ENCODE peak calls at places on chromosome 6, in six cellular contexts. E is OCI-LY7, W is putamen, U is germinal center, S is mesendoderm, F is retinal pigment epithelial cell. O is an unnamed sample.

GRCh38 chr6:20808984-20809383 is 274.7 kb downstream of the CDKAL1 start:
- DNase-seq in F (no peak), S (no peak), E (no peak), W (no peak), U (no peak), O (no peak)

GRCh38 chr6:169221264-169221663 is 32.4 kb downstream of the THBS2 start:
- DNase-seq in U (no peak), E (no peak), F (no peak), W (no peak), S (peak), O (no peak)

GRCh38 chr6:28462401-28462800 is 19.1 kb upstream of the ZSCAN23 start:
- DNase-seq in S (no peak), U (no peak), F (no peak), E (no peak), W (peak), O (no peak)

GRCh38 chr6:40907198-40907701 is 131.8 kb downstream of the UNC5CL start:
- DNase-seq in W (no peak), F (no peak), E (no peak), U (no peak), S (no peak), O (peak)

GRCh38 chr6:132675002-132675401 is 16.0 kb upstream of the TAAR1 start:
- DNase-seq in U (no peak), S (peak), F (no peak), E (no peak), W (no peak), O (no peak)

GRCh38 chr6:107132330-107132954 is 17.1 kb upstream of the BEND3 start:
- DNase-seq in U (peak), E (peak), S (no peak), F (no peak), W (no peak), O (no peak)

GRCh38 chr6:139597781-139598368 is 223.4 kb upstream of the CITED2 start:
- DNase-seq in W (peak), E (no peak), U (no peak), F (peak), S (no peak), O (no peak)

GRCh38 chr6:117783280-117783679 is 108.0 kb downstream of the NUS1 start:
- DNase-seq in U (no peak), E (no peak), F (no peak), W (peak), S (peak), O (no peak)

GRCh38 chr6:134640975-134641429 is 308.9 kb downstream of the ALDH8A1 start:
- DNase-seq in F (peak), U (peak), W (peak), E (peak), S (peak), O (peak)

GRCh38 chr6:127288705-127289104 is 22.0 kb downstream of the RNF146 start:
- DNase-seq in S (no peak), E (no peak), F (no peak), W (no peak), U (no peak), O (no peak)

GRCh38 chr6:5295612-5296011 is 34.3 kb downstream of the FARS2 start:
- DNase-seq in E (no peak), F (no peak), W (no peak), S (no peak), U (no peak), O (no peak)

GRCh38 chr6:138622967-138623366 is 123.7 kb upstream of the NHSL1 start:
- DNase-seq in U (no peak), F (no peak), W (no peak), E (no peak), S (no peak), O (no peak)

GRCh38 chr6:152380993-152381898 is 255.9 kb downstream of the SYNE1 start:
- DNase-seq in U (no peak), W (peak), F (peak), E (no peak), S (peak), O (peak)

GRCh38 chr6:21802611-21802899 is 209.0 kb downstream of the SOX4 start:
- DNase-seq in S (no peak), U (no peak), W (no peak), E (no peak), F (no peak), O (no peak)

GRCh38 chr6:44649365-44650025 is 262.0 kb downstream of the CDC5L start:
- DNase-seq in S (no peak), E (no peak), F (no peak), U (no peak), W (no peak), O (no peak)

GRCh38 chr6:108123516-108123929 is 42.3 kb upstream of the NR2E1 start:
- DNase-seq in U (no peak), S (peak), W (no peak), E (no peak), F (no peak), O (no peak)

GRCh38 chr6:30954631-30955366 is 14.0 kb downstream of the MUCL3 start:
- DNase-seq in W (no peak), S (peak), F (no peak), E (no peak), U (no peak), O (no peak)

GRCh38 chr6:42099340-42100028 is 42.9 kb downstream of the C6orf132 start:
- DNase-seq in W (peak), S (no peak), F (no peak), E (no peak), U (no peak), O (no peak)

GRCh38 chr6:12328701-12329100 is 38.5 kb downstream of the EDN1 start:
- DNase-seq in S (no peak), E (no peak), U (no peak), W (no peak), F (no peak), O (no peak)

GRCh38 chr6:168009331-168009730 is 11.9 kb downstream of the KIF25 start:
- DNase-seq in S (no peak), E (no peak), U (no peak), F (no peak), W (no peak), O (no peak)

GRCh38 chr6:166463363-166464067 is 80.8 kb upstream of the MPC1 start:
- DNase-seq in S (no peak), W (no peak), E (no peak), F (no peak), U (peak), O (no peak)

GRCh38 chr6:3545156-3545555 is 88.3 kb upstream of the SLC22A23 start:
- DNase-seq in W (no peak), E (no peak), F (no peak), S (no peak), U (no peak), O (no peak)

GRCh38 chr6:127120787-127121636 is 2.5 kb downstream of the RSPO3 start:
- DNase-seq in F (peak), U (peak), W (peak), E (peak), S (peak), O (no peak)

GRCh38 chr6:30260036-30260504 is 46.9 kb upstream of the TRIM26 start:
- DNase-seq in S (peak), U (peak), F (no peak), W (no peak), E (no peak), O (no peak)

GRCh38 chr6:10487668-10488327 is 33.4 kb upstream of the GCNT2 start:
- DNase-seq in W (no peak), U (no peak), E (no peak), F (no peak), S (no peak), O (no peak)

GRCh38 chr6:135322427-135323201 is 141.5 kb downstream of the MYB start:
- DNase-seq in F (no peak), U (no peak), S (no peak), W (no peak), E (peak), O (no peak)

GRCh38 chr6:134447883-134448387 is 130.0 kb upstream of the SGK1 start:
- DNase-seq in E (no peak), W (no peak), U (no peak), F (no peak), S (no peak), O (no peak)

GRCh38 chr6:161140554-161140875 is 133.3 kb downstream of the AGPAT4 start:
- DNase-seq in U (no peak), S (no peak), F (no peak), W (no peak), E (no peak), O (no peak)

GRCh38 chr6:142374965-142375733 is 73.3 kb downstream of the ADGRG6 start:
- DNase-seq in E (no peak), F (peak), S (peak), U (no peak), W (no peak), O (peak)

GRCh38 chr6:52352239-52353008 is 9.5 kb upstream of the PAQR8 start:
- DNase-seq in U (peak), E (no peak), S (peak), F (peak), W (no peak), O (peak)

GRCh38 chr6:49463612-49463967 is 420 bp downstream of the CENPQ start:
- DNase-seq in S (no peak), W (no peak), E (no peak), U (peak), F (no peak), O (no peak)

GRCh38 chr6:36720251-36721141 is 22.9 kb downstream of the RAB44 start:
- DNase-seq in S (no peak), U (peak), W (no peak), E (peak), F (no peak), O (no peak)

GRCh38 chr6:2524090-2524489 is 226.6 kb downstream of the MYLK4 start:
- DNase-seq in S (peak), E (peak), F (no peak), W (no peak), U (peak), O (no peak)

O was measured in epithelial cell of proximal tubule.